ENCODE peak calls at places on chromosomes 13 and 19, in eight cellular contexts. D is breast epithelium; Y is effector memory CD4-positive, alpha-beta T cell; Q is cardiac muscle cell; X is upper lobe of right lung; J is lower lobe of right lung; N is Peyer's patch; P is heart left ventricle. I is an unnamed sample.

GRCh38 chr19:57708641-57709354 is at the start of gene ZNF154:
- DNase-seq in D (peak; percentile 26), Y (no peak), Q (peak; percentile 86), X (peak; percentile 64), J (peak; percentile 48), N (peak; percentile 73), P (peak; percentile 45), I (peak; percentile 19)

GRCh38 chr19:55165952-55166529 is 372 bp downstream of the DNAAF3 start:
- DNase-seq in D (peak; percentile 32), Y (no peak), Q (peak; percentile 83), X (peak; percentile 78), J (no peak), N (peak; percentile 78), P (peak; percentile 74), I (peak; percentile 75)

GRCh38 chr13:113547248-113547971 is 37.1 kb upstream of the TFDP1 start:
- DNase-seq in D (no peak), Y (no peak), Q (peak; percentile 30), X (peak; percentile 42), J (peak; percentile 28), N (peak; percentile 37), P (no peak), I (no peak)

GRCh38 chr19:10763828-10764339 is 46.0 kb downstream of the DNM2 start:
- DNase-seq in D (no peak), Y (no peak), Q (no peak), X (peak; percentile 64), J (no peak), N (no peak), P (no peak), I (no peak)

GRCh38 chr13:87792878-87793277 is 121.7 kb downstream of the SLITRK5 start:
- DNase-seq in D (no peak), Y (no peak), Q (no peak), X (no peak), J (no peak), N (no peak), P (no peak), I (no peak)

GRCh38 chr19:21474671-21475181 is 30.7 kb upstream of the ZNF429 start:
- DNase-seq in D (peak; percentile 77), Y (peak; percentile 45), Q (peak; percentile 71), X (peak; percentile 85), J (peak; percentile 81), N (peak; percentile 64), P (peak; percentile 80), I (peak; percentile 18)

GRCh38 chr19:58095328-58095727 is 2.7 kb downstream of the ZSCAN18 start:
- DNase-seq in D (no peak), Y (no peak), Q (no peak), X (peak; percentile 47), J (no peak), N (no peak), P (no peak), I (no peak)

GRCh38 chr13:98565726-98566577 is 11.0 kb downstream of the STK24 start:
- DNase-seq in D (peak; percentile 38), Y (no peak), Q (peak; percentile 25), X (peak; percentile 66), J (no peak), N (no peak), P (peak; percentile 78), I (no peak)

GRCh38 chr13:87498681-87499080 is 172.5 kb upstream of the SLITRK5 start:
- DNase-seq in D (no peak), Y (no peak), Q (no peak), X (no peak), J (no peak), N (no peak), P (no peak), I (no peak)

GRCh38 chr13:79442221-79442620 is 36.2 kb upstream of the RBM26 start:
- DNase-seq in D (no peak), Y (no peak), Q (no peak), X (no peak), J (no peak), N (no peak), P (no peak), I (no peak)

GRCh38 chr19:30342901-30343300 is 29.3 kb upstream of the ZNF536 start:
- DNase-seq in D (no peak), Y (no peak), Q (no peak), X (no peak), J (no peak), N (no peak), P (no peak), I (no peak)

GRCh38 chr19:28118235-28118634 is 1094.7 kb downstream of the UQCRFS1 start:
- DNase-seq in D (no peak), Y (no peak), Q (no peak), X (no peak), J (no peak), N (no peak), P (no peak), I (no peak)

GRCh38 chr19:54024660-54025059 is 33.2 kb downstream of the CACNG6 start:
- DNase-seq in D (no peak), Y (no peak), Q (no peak), X (no peak), J (no peak), N (no peak), P (no peak), I (no peak)

GRCh38 chr19:41997851-41998229 is 3.8 kb upstream of the ATP1A3 start:
- DNase-seq in D (no peak), Y (no peak), Q (no peak), X (no peak), J (no peak), N (no peak), P (no peak), I (no peak)

GRCh38 chr19:41998246-41999020 is 4.4 kb upstream of the ATP1A3 start:
- DNase-seq in D (no peak), Y (no peak), Q (peak; percentile 45), X (no peak), J (no peak), N (no peak), P (peak; percentile 43), I (peak; percentile 41)

GRCh38 chr19:41999878-42000208 is 5.8 kb upstream of the ATP1A3 start:
- DNase-seq in D (no peak), Y (no peak), Q (no peak), X (no peak), J (no peak), N (no peak), P (no peak), I (no peak)

GRCh38 chr19:41997121-41997850 is 3.3 kb upstream of the ATP1A3 start:
- DNase-seq in D (no peak), Y (no peak), Q (peak; percentile 47), X (no peak), J (no peak), N (no peak), P (no peak), I (no peak)

DNA sequence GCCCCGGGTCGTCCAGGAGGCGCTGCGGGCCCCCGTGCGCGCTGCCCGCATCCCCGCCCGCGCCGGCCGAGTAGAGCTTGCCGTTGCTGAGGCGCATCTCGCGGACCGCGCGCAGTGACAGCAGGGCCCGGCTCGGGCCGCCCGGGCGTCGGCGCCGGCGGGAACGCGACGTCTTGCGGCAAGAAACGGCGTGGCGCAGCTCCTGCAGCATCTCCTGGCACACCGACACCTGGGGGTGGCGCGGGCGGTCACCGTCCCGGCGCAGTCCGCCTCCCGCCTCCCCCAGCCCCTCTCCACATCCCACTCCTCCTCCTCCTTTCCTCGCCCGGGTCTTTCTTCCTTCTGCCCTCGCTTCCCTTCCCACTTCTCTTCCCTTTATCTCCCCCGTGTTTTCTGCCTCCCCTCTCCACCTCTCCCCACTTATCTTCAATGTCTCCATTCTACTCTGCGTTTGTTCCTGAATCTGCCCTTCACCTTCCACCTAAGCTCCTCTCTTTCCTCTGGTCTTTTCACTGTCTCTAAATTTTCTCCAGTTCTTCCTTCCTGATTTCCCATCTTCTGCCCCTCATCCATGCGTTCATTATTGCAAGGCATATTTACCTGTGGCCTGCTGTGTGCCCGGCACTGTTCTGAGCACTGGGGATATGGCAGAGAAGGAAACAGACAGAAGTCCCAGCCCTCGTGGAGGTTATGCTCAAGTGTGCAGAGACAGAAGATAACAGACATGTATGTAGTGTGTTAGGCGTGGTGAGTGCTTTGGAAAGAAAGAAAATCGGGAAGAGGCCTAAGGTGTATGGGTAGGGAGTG is 5.2 kb upstream of the ATP1A3 start:
- DNase-seq in D (no peak), Y (no peak), Q (no peak), X (no peak), J (no peak), N (no peak), P (no peak), I (no peak)
- H3K27me3 ChIP-seq in D (peaks cover under 1% of the 10 kb centered on the region), Y (peaks cover 32% of the 10 kb centered on the region), Q (peaks cover 83% of the 10 kb centered on the region), X (peaks cover 68% of the 10 kb centered on the region), J (peaks cover 68% of the 10 kb centered on the region), N (no peaks in the 10 kb centered on the region), P (peaks cover 17% of the 10 kb centered on the region), I (peaks cover 7% of the 10 kb centered on the region)

GRCh38 chr19:15555759-15556633 is 47.7 kb downstream of the CYP4F22 start:
- DNase-seq in D (peak; percentile 86), Y (peak; percentile 88), Q (peak; percentile 95), X (peak; percentile 94), J (peak; percentile 93), N (peak; percentile 96), P (peak; percentile 94), I (peak; percentile 91)
- H3K4me3 ChIP-seq in D (no peak overlapping the region), Y (peak overlapping the region; percentile 36), Q (no peak overlapping the region), X (peak overlapping the region; percentile 35), J (peak overlapping the region; percentile 49), N (peak overlapping the region; percentile 39), P (peak overlapping the region; percentile 23), I (peak overlapping the region; percentile 39)

GRCh38 chr13:111629933-111630332 is 309.5 kb downstream of the TEX29 start:
- DNase-seq in D (no peak), Y (no peak), Q (no peak), X (no peak), J (no peak), N (no peak), P (no peak), I (no peak)
- H3K27me3 ChIP-seq in D (no peaks in the 10 kb centered on the region), Y (no peaks in the 10 kb centered on the region), Q (peaks cover 4% of the 10 kb centered on the region), X (no peaks in the 10 kb centered on the region), J (no peaks in the 10 kb centered on the region), N (no peaks in the 10 kb centered on the region), P (no peaks in the 10 kb centered on the region), I (no peaks in the 10 kb centered on the region)

GRCh38 chr19:18295034-18295451 is 13.6 kb upstream of the JUND start:
- DNase-seq in D (no peak), Y (no peak), Q (no peak), X (no peak), J (no peak), N (no peak), P (no peak), I (no peak)

GRCh38 chr19:18292810-18293641 is 11.6 kb upstream of the JUND start:
- DNase-seq in D (peak; percentile 70), Y (no peak), Q (peak; percentile 90), X (peak; percentile 93), J (peak; percentile 89), N (peak; percentile 85), P (peak; percentile 92), I (peak; percentile 76)

GRCh38 chr19:18293642-18294466 is 12.4 kb upstream of the JUND start:
- DNase-seq in D (no peak), Y (no peak), Q (no peak), X (no peak), J (no peak), N (no peak), P (no peak), I (no peak)

GRCh38 chr19:18292460-18292809 is 11.0 kb upstream of the JUND start:
- DNase-seq in D (peak; percentile 64), Y (no peak), Q (no peak), X (no peak), J (no peak), N (no peak), P (no peak), I (no peak)

DNA sequence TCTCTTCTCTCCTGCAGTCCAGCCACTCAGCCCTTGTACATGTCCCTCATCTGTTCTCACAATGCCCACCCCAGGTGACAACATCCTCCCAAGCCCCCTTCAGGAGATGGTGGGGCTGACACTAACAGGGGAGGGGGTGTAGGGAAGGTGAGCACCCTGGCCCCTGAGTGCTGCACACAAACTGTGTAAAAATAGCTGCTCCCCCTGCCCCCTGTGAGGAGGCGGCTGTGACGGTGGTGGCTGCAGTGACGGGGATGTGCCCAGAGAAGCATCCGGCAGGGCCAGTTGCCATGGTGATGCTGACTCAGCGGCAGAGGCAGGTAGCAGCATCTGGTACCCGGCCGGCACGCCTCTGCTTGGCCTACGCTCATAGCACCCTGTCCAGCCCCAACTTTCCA is 13.0 kb upstream of the JUND start:
- DNase-seq in D (no peak), Y (peak; percentile 88), Q (no peak), X (no peak), J (peak; percentile 72), N (peak; percentile 93), P (no peak), I (peak; percentile 62)
- H3K4me3 ChIP-seq in D (no peak overlapping the region), Y (no peak overlapping the region), Q (no peak overlapping the region), X (no peak overlapping the region), J (no peak overlapping the region), N (no peak overlapping the region), P (no peak overlapping the region), I (no peak overlapping the region)

I was measured in GM06990.